ENCODE peak calls at places on chromosomes 2 and 18, in five cellular contexts. M, K, R, U and O are unnamed samples.

GRCh38 chr2:45173513-45173912 is 164.3 kb upstream of the SIX2 start:
- DNase-seq in M (no peak), K (no peak), R (peak; percentile 92), U (no peak), O (no peak)

GRCh38 chr18:48959921-48960920 is 9.5 kb upstream of the SMAD7 start:
- DNase-seq in M (no peak), K (no peak), R (peak; percentile 70), U (peak; percentile 95), O (no peak)

GRCh38 chr2:149050188-149050587 is 11.7 kb downstream of the LYPD6B start:
- DNase-seq in M (no peak), K (no peak), R (peak; percentile 25), U (no peak), O (no peak)

GRCh38 chr18:7497081-7497480 is 70.0 kb upstream of the PTPRM start:
- DNase-seq in M (no peak), K (no peak), R (no peak), U (no peak), O (no peak)

GRCh38 chr2:187504312-187504921 is 49.8 kb downstream of the TFPI start:
- DNase-seq in M (no peak), K (no peak), R (no peak), U (no peak), O (no peak)

GRCh38 chr18:6752200-6752873 is 22.8 kb downstream of the ARHGAP28 start:
- DNase-seq in M (no peak), K (no peak), R (peak; percentile 67), U (peak; percentile 95), O (no peak)

GRCh38 chr2:173571021-173571821 is 216.5 kb downstream of the CDCA7 start:
- DNase-seq in M (peak; percentile 42), K (no peak), R (no peak), U (peak; percentile 62), O (no peak)

GRCh38 chr18:75127143-75128021 is 81.6 kb downstream of the PTGR3 start:
- DNase-seq in M (peak; percentile 13), K (no peak), R (no peak), U (no peak), O (no peak)

GRCh38 chr2:59276033-59276432 is 1034.9 kb upstream of the FANCL start:
- DNase-seq in M (no peak), K (no peak), R (no peak), U (peak; percentile 62), O (no peak)

GRCh38 chr2:209472871-209473270 is 49.0 kb downstream of the MAP2 start:
- DNase-seq in M (no peak), K (no peak), R (peak; percentile 32), U (no peak), O (no peak)

GRCh38 chr2:137287934-137288639 is 522.7 kb downstream of the THSD7B start:
- DNase-seq in M (no peak), K (no peak), R (no peak), U (peak; percentile 6), O (no peak)

GRCh38 chr18:703660-704018 is 8.8 kb downstream of the ENOSF1 start:
- DNase-seq in M (no peak), K (no peak), R (no peak), U (no peak), O (no peak)

GRCh38 chr2:238987352-238987981 is 139.6 kb downstream of the TWIST2 start:
- DNase-seq in M (no peak), K (no peak), R (no peak), U (no peak), O (peak; percentile 53)

GRCh38 chr18:47986724-47987455 is 56.4 kb upstream of the SMAD2 start:
- DNase-seq in M (no peak), K (no peak), R (no peak), U (no peak), O (no peak)

GRCh38 chr2:205011031-205011430 is 465.8 kb downstream of the PARD3B start:
- DNase-seq in M (peak; percentile 71), K (no peak), R (no peak), U (no peak), O (no peak)

GRCh38 chr2:109659356-109660045 is 45.3 kb downstream of the SOWAHC start:
- DNase-seq in M (peak; percentile 30), K (no peak), R (no peak), U (no peak), O (no peak)

GRCh38 chr2:231263118-231263831 is 64.8 kb downstream of the ARMC9 start:
- DNase-seq in M (no peak), K (no peak), R (peak; percentile 23), U (no peak), O (no peak)

GRCh38 chr2:110157153-110157793 is 41.7 kb upstream of the MALL start:
- DNase-seq in M (no peak), K (no peak), R (peak; percentile 52), U (peak; percentile 55), O (no peak)

GRCh38 chr2:169034256-169034655 is 3.1 kb upstream of the ABCB11 start:
- DNase-seq in M (no peak), K (no peak), R (peak; percentile 37), U (no peak), O (no peak)

GRCh38 chr2:31332521-31332920 is 82.0 kb downstream of the XDH start:
- DNase-seq in M (no peak), K (no peak), R (no peak), U (no peak), O (no peak)

GRCh38 chr2:157260403-157261198 is 3.1 kb downstream of the GALNT5 start:
- DNase-seq in M (no peak), K (no peak), R (no peak), U (no peak), O (no peak)

GRCh38 chr2:203814661-203815540 is 52.7 kb upstream of the CTLA4 start:
- DNase-seq in M (peak; percentile 25), K (peak; percentile 65), R (peak; percentile 70), U (peak; percentile 87), O (peak; percentile 60)

GRCh38 chr18:62526098-62527025 is 3.5 kb downstream of the ZCCHC2 start:
- DNase-seq in M (peak; percentile 88), K (peak; percentile 91), R (peak; percentile 77), U (peak; percentile 90), O (peak; percentile 91)

GRCh38 chr2:217466799-217467198 is 536.0 kb downstream of the TNS1 start:
- DNase-seq in M (no peak), K (no peak), R (no peak), U (no peak), O (no peak)

GRCh38 chr18:10559566-10560456 is 34.0 kb downstream of the NAPG start:
- DNase-seq in M (peak; percentile 24), K (no peak), R (no peak), U (no peak), O (no peak)

GRCh38 chr2:96520697-96521096 is 15.5 kb upstream of the NEURL3 start:
- DNase-seq in M (no peak), K (no peak), R (no peak), U (no peak), O (no peak)

DNA sequence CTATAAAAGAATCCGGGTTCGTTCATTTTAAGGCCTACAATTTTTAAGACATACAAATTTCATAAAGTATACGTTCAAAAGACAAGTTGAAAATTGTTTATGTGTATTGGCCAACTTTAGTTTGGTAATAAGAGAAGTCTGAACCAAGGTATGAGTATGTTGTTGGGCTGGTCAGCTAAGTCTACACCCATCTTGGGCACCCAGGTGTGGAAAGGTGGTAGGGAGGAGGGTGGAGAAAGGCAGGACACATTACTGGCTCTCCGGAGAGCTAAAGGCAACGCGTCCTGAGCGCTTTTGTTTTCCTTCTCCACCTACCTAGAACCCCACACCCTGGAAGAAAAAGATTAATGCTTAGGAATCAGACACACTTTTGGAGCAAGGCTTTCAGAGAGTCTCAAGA is 899 bp upstream of the PELI1 start:
- DNase-seq in M (no peak), K (no peak), R (no peak), U (peak; percentile 39), O (no peak)
- H3K4me3 ChIP-seq in M (no peak overlapping the region), K (no peak overlapping the region), R (no peak overlapping the region), U (peak overlapping the region; percentile 34), O (no peak overlapping the region)

GRCh38 chr2:190891913-190892312 is 11.3 kb downstream of the GLS start:
- DNase-seq in M (no peak), K (no peak), R (peak; percentile 39), U (no peak), O (no peak)

GRCh38 chr2:190896477-190896876 is 15.9 kb downstream of the GLS start:
- DNase-seq in M (no peak), K (no peak), R (no peak), U (no peak), O (no peak)

GRCh38 chr2:190889175-190889943 is 8.7 kb downstream of the GLS start:
- DNase-seq in M (no peak), K (no peak), R (no peak), U (no peak), O (no peak)

GRCh38 chr2:190891370-190891769 is 10.7 kb downstream of the GLS start:
- DNase-seq in M (no peak), K (no peak), R (no peak), U (no peak), O (no peak)

GRCh38 chr2:190893157-190893556 is 12.5 kb downstream of the GLS start:
- DNase-seq in M (no peak), K (no peak), R (no peak), U (no peak), O (no peak)
- H3K4me3 ChIP-seq in M (no peak overlapping the region), K (no peak overlapping the region), R (no peak overlapping the region), U (no peak overlapping the region), O (no peak overlapping the region)

GRCh38 chr2:241218131-241219029 is 29.9 kb downstream of the ANO7 start:
- DNase-seq in M (peak; percentile 55), K (peak; percentile 80), R (no peak), U (peak; percentile 84), O (peak; percentile 89)
- H3K4me3 ChIP-seq in M (peak overlapping the region; percentile 84), K (peak overlapping the region; percentile 61), R (peak overlapping the region; percentile 64), U (peak overlapping the region; percentile 58), O (peak overlapping the region; percentile 72)

GRCh38 chr2:160269365-160269764 is 69.3 kb upstream of the ITGB6 start:
- DNase-seq in M (no peak), K (peak; percentile 49), R (peak; percentile 34), U (no peak), O (peak; percentile 73)

GRCh38 chr2:160270571-160271113 is 70.6 kb upstream of the ITGB6 start:
- DNase-seq in M (no peak), K (peak; percentile 65), R (peak; percentile 65), U (peak; percentile 53), O (peak; percentile 70)

GRCh38 chr2:160268382-160268781 is 68.3 kb upstream of the ITGB6 start:
- DNase-seq in M (no peak), K (no peak), R (no peak), U (no peak), O (no peak)

GRCh38 chr2:160269803-160270570 is 69.9 kb upstream of the ITGB6 start:
- DNase-seq in M (peak; percentile 69), K (peak; percentile 89), R (peak; percentile 88), U (peak; percentile 91), O (peak; percentile 95)

DNA sequence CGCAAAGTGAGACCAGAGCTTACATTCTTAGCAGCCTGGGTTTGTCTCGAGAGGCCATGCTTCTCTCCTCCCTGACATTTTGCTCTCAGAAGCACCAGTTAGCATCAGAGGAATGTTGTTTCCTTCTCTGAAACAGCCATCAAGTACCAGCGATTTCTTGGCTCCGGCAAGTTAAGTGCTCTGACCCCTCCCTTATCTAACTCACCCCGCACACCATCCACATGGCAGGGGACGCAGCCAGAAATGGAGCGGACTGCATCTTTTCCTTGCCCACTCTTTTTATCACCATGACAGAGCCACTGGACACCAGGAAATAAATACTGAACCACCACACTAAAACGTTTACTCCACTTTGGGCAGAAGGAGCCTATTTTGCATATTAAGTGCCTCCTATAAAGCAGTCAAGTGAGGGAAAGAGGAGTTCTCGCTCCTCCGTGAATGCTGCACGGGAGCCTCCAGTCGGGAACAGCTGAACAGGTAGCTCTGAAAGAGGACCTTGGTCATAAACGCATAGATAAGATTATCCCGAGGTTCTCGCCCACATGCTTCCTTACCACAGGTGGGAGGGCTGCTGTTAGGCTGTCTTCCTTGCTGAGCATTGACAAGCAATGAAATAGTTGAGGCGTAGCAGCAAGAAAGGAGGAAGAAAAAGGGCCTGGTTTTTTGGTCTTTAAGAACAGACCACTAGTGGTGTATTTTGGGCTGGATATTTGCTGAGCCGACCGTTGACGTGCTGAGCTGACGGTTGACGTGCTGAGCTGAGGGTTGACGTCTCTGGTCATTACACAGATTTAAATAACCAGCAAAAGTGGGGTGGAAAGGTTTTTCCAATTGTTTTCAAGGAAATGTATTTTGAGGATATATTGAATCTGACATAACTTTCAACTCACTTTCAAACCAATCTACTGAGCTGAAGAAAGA is 71.4 kb upstream of the ITGB6 start:
- DNase-seq in M (no peak), K (peak; percentile 57), R (no peak), U (peak; percentile 50), O (no peak)
- H3K4me3 ChIP-seq in M (no peak overlapping the region), K (peak overlapping the region; percentile 57), R (no peak overlapping the region), U (no peak overlapping the region), O (peak overlapping the region; percentile 52)